ENCODE peak calls at places on chromosomes 1 and 21, in four cellular contexts. D is heart left ventricle, Z is mammary epithelial cell, R is suprapubic skin. H is an unnamed sample.

GRCh38 chr21:37445228-37445627 is 78.7 kb downstream of the DYRK1A start:
- DNase-seq in D (no peak), Z (no peak), R (no peak), H (no peak)

GRCh38 chr1:244154882-244155531 is 103.9 kb downstream of the ZBTB18 start:
- DNase-seq in D (no peak), Z (no peak), R (no peak), H (peak; percentile 98)

GRCh38 chr1:208231929-208232360 is 12.2 kb downstream of the PLXNA2 start:
- DNase-seq in D (no peak), Z (no peak), R (no peak), H (peak; percentile 99)

GRCh38 chr1:41423511-41424191 is 60.8 kb downstream of the EDN2 start:
- DNase-seq in D (peak; percentile 57), Z (no peak), R (no peak), H (no peak)

GRCh38 chr21:42572906-42573495 is 59.3 kb downstream of the SLC37A1 start:
- DNase-seq in D (no peak), Z (no peak), R (peak; percentile 69), H (no peak)

GRCh38 chr1:200670215-200671118 is 760 bp upstream of the DDX59 start:
- DNase-seq in D (no peak), Z (no peak), R (no peak), H (peak; percentile 64)

GRCh38 chr1:7250826-7251800 is 465.9 kb downstream of the CAMTA1 start:
- DNase-seq in D (no peak), Z (no peak), R (no peak), H (no peak)

GRCh38 chr1:202274611-202275010 is 67.1 kb downstream of the UBE2T start:
- DNase-seq in D (no peak), Z (no peak), R (peak; percentile 77), H (peak; percentile 35)

GRCh38 chr1:174740248-174740990 is 259.3 kb upstream of the CACYBP start:
- DNase-seq in D (no peak), Z (peak; percentile 16), R (no peak), H (no peak)

GRCh38 chr1:93615201-93616150 is 66.2 kb downstream of the BCAR3 start:
- DNase-seq in D (no peak), Z (peak; percentile 78), R (no peak), H (no peak)

GRCh38 chr1:24727490-24728214 is 17.6 kb upstream of the CLIC4 start:
- DNase-seq in D (peak; percentile 74), Z (peak; percentile 67), R (no peak), H (peak; percentile 72)

GRCh38 chr1:119794856-119795255 is 16.4 kb downstream of the REG4 start:
- DNase-seq in D (no peak), Z (no peak), R (no peak), H (no peak)

GRCh38 chr1:28341591-28341990 is 12.8 kb downstream of the MED18 start:
- DNase-seq in D (no peak), Z (peak; percentile 74), R (no peak), H (no peak)

GRCh38 chr1:238950786-238951185 is 435.6 kb upstream of the CHRM3 start:
- DNase-seq in D (no peak), Z (no peak), R (no peak), H (no peak)

GRCh38 chr1:234989479-234990327 is 138.9 kb downstream of the TOMM20 start:
- DNase-seq in D (no peak), Z (no peak), R (no peak), H (no peak)

GRCh38 chr1:14304381-14304865 is 294.1 kb upstream of the KAZN start:
- DNase-seq in D (no peak), Z (no peak), R (no peak), H (no peak)

GRCh38 chr1:40766560-40766959 is 17.0 kb upstream of the KCNQ4 start:
- DNase-seq in D (no peak), Z (no peak), R (no peak), H (no peak)

GRCh38 chr1:158002630-158003408 is 9.4 kb downstream of the KIRREL1 start:
- DNase-seq in D (no peak), Z (peak; percentile 38), R (no peak), H (peak; percentile 74)

GRCh38 chr1:180530501-180530900 is 28.1 kb upstream of the ACBD6 start:
- DNase-seq in D (peak; percentile 53), Z (peak; percentile 99), R (no peak), H (peak; percentile 36)

GRCh38 chr1:29426701-29427279 is 190.5 kb downstream of the PTPRU start:
- DNase-seq in D (no peak), Z (peak; percentile 13), R (peak; percentile 75), H (no peak)

GRCh38 chr1:230545181-230545580 is 97.1 kb upstream of the COG2 start:
- DNase-seq in D (no peak), Z (no peak), R (no peak), H (no peak)

GRCh38 chr1:188128761-188129160 is 1300.0 kb downstream of the PLA2G4A start:
- DNase-seq in D (no peak), Z (peak; percentile 35), R (no peak), H (peak; percentile 17)

GRCh38 chr1:93619507-93620168 is 62.0 kb downstream of the BCAR3 start:
- DNase-seq in D (no peak), Z (no peak), R (no peak), H (no peak)

GRCh38 chr1:175132456-175132855 is 60.1 kb downstream of the KIAA0040 start:
- DNase-seq in D (no peak), Z (no peak), R (no peak), H (no peak)

GRCh38 chr1:25072461-25072860 is 142.4 kb upstream of the RUNX3 start:
- DNase-seq in D (no peak), Z (no peak), R (no peak), H (no peak)

GRCh38 chr1:6171546-6172124 is 8.5 kb downstream of the CHD5 start:
- DNase-seq in D (no peak), Z (no peak), R (no peak), H (peak; percentile 48)

GRCh38 chr1:99851850-99852454 is 1.8 kb downstream of the AGL start:
- DNase-seq in D (no peak), Z (no peak), R (no peak), H (no peak)

GRCh38 chr21:44054710-44055109 is 42.6 kb downstream of the TRAPPC10 start:
- DNase-seq in D (no peak), Z (no peak), R (no peak), H (no peak)

GRCh38 chr21:43362928-43363314 is 64.0 kb downstream of the SIK1 start:
- DNase-seq in D (no peak), Z (no peak), R (no peak), H (peak; percentile 68)

GRCh38 chr1:244796719-244797406 is 38.6 kb upstream of the COX20 start:
- DNase-seq in D (peak; percentile 35), Z (peak; percentile 44), R (no peak), H (peak; percentile 46)

GRCh38 chr1:178434899-178435298 is 61.9 kb downstream of the CLEC20A start:
- DNase-seq in D (no peak), Z (peak; percentile 14), R (no peak), H (no peak)
- H3K4me3 ChIP-seq in D (no peak overlapping the region), Z (no peak overlapping the region), R (no peak overlapping the region), H (no peak overlapping the region)

DNA sequence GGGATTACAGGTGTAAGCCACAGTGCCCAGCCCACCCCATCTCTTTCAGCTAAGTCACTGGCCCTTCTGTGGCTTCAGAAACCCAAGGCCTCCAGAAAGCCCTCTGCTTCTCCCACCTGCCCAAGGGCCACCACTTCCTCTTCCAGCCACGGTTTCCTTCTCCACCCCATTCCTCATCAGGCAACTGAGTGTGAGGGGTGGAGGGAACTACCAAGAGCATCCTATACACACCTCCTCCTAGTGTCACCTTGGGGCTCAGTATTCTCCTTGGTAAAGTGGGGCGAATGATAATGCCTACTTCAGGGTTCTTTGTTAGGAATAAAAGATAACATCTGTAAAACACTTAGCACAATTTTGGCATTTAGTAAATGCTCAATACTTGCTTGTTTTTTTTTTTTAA is 30.0 kb downstream of the KNCN start:
- DNase-seq in D (no peak), Z (no peak), R (no peak), H (no peak)
- H3K4me1 ChIP-seq in D (peaks cover 5% of the 10 kb centered on the region), Z (peaks cover 54% of the 10 kb centered on the region), R (peaks cover 39% of the 10 kb centered on the region), H (peaks cover 45% of the 10 kb centered on the region)

DNA sequence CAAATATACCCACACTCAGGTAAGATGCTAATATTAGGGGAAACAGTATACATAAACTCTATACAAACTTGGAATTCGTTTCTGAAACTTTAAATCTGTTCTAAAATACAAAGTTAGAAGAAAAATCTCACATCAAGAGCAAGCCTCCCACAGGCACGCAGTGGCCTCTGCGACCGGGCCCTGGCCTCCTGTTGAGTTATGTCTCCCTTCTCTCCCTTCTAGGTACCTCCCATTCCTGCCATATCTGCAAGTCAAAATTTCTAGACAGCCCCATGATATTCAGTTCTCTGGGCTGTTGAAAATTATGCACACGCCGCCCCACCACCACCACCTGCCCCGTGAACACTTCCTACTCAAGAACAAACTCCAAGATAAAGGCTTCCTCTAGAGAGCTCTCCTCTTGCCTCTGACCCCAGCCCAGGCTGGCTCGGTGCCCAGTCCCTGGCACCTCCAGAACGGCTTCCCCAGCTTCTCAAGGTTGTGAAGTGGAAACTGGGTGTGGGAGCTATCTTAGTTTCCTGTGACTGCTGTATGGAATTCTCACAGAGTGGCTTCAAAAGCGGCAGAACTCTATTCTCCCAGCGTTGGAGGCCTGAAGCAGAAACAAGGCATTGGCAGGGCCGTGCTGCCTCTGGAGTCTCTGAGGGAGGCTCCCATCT is 37.7 kb upstream of the LRP8 start:
- DNase-seq in D (no peak), Z (no peak), R (peak; percentile 41), H (no peak)
- H3K27ac ChIP-seq in D (no peak overlapping the region), Z (no peak overlapping the region), R (no peak overlapping the region), H (no peak overlapping the region)

GRCh38 chr1:169909499-169909898 is 15.8 kb upstream of the SCYL3 start:
- DNase-seq in D (no peak), Z (no peak), R (no peak), H (no peak)

GRCh38 chr1:169914534-169914933 is 20.8 kb upstream of the SCYL3 start:
- DNase-seq in D (no peak), Z (peak; percentile 38), R (no peak), H (no peak)

GRCh38 chr1:169921080-169921479 is 27.4 kb upstream of the SCYL3 start:
- DNase-seq in D (no peak), Z (no peak), R (no peak), H (no peak)

GRCh38 chr1:169918927-169919326 is 25.2 kb upstream of the SCYL3 start:
- DNase-seq in D (no peak), Z (no peak), R (no peak), H (no peak)

GRCh38 chr1:169915150-169915549 is 21.5 kb upstream of the SCYL3 start:
- DNase-seq in D (no peak), Z (no peak), R (no peak), H (no peak)
- H3K4me3 ChIP-seq in D (no peak overlapping the region), Z (no peak overlapping the region), R (no peak overlapping the region), H (no peak overlapping the region)